ENCODE peak calls at places on chromosomes 11 and 22, in eight cellular contexts. T is esophagus squamous epithelium, W is psoas muscle, K is heart left ventricle, N is osteoblast, E is thoracic aorta, X is spleen, S is body of pancreas. M is an unnamed sample.
A peak's percentile ranks its signal among the peaks of the same experiment; 100 is the strongest.

GRCh38 chr11:46364056-46364455 is 16.8 kb downstream of the DGKZ start:
- DNase-seq in X (no peak), E (no peak), T (no peak), S (no peak), W (no peak), N (no peak), K (no peak), M (no peak)

GRCh38 chr22:38246692-38247091 is 26.1 kb downstream of the TMEM184B start:
- DNase-seq in S (no peak), T (no peak), N (peak; percentile 44), X (no peak), K (peak; percentile 64), W (peak; percentile 80), E (peak; percentile 23), M (peak; percentile 66)

GRCh38 chr22:44351685-44352377 is 39.1 kb upstream of the SHISAL1 start:
- DNase-seq in T (no peak), X (no peak), N (peak; percentile 98), W (no peak), K (no peak), S (no peak), E (no peak), M (no peak)

GRCh38 chr11:103380031-103380430 is 270.8 kb downstream of the DYNC2H1 start:
- DNase-seq in E (no peak), W (no peak), T (no peak), X (no peak), K (no peak), S (no peak), N (no peak), M (no peak)

GRCh38 chr22:35950262-35950661 is 78.4 kb downstream of the RBFOX2 start:
- DNase-seq in W (no peak), X (no peak), K (no peak), N (no peak), T (no peak), S (no peak), E (no peak), M (no peak)

GRCh38 chr11:19978668-19979518 is 181.4 kb downstream of the DBX1 start:
- DNase-seq in E (no peak), T (no peak), W (no peak), K (no peak), X (no peak), N (peak; percentile 88), S (no peak), M (no peak)

GRCh38 chr22:28882545-28882877 is 861 bp upstream of the ZNRF3 start:
- DNase-seq in E (no peak), X (no peak), W (no peak), K (peak; percentile 29), T (no peak), N (no peak), S (no peak), M (no peak)

GRCh38 chr11:8839306-8839956 is 71.6 kb upstream of the AKIP1 start:
- DNase-seq in X (peak; percentile 46), K (no peak), N (no peak), T (no peak), W (no peak), S (no peak), E (no peak), M (no peak)

GRCh38 chr11:46106530-46107407 is 14.5 kb downstream of the PHF21A start:
- DNase-seq in X (no peak), T (no peak), W (no peak), S (no peak), N (no peak), E (no peak), K (no peak), M (no peak)

GRCh38 chr11:44638032-44638431 is 72.6 kb downstream of the CD82 start:
- DNase-seq in T (no peak), S (no peak), W (no peak), K (no peak), N (no peak), X (peak; percentile 39), E (no peak), M (no peak)

GRCh38 chr22:43207849-43208702 is 21.1 kb upstream of the TTLL12 start:
- DNase-seq in T (no peak), K (no peak), E (no peak), N (peak; percentile 84), S (no peak), W (peak; percentile 40), X (no peak), M (no peak)

GRCh38 chr11:69909561-69910518 is 90.6 kb upstream of the FGF3 start:
- DNase-seq in K (no peak), S (no peak), W (peak; percentile 49), N (peak; percentile 82), X (peak; percentile 69), E (no peak), T (no peak), M (no peak)

GRCh38 chr22:45226681-45227186 is 14.0 kb downstream of the KIAA0930 start:
- DNase-seq in K (no peak), T (no peak), S (no peak), W (peak; percentile 58), X (no peak), N (peak; percentile 98), E (no peak), M (no peak)

DNA sequence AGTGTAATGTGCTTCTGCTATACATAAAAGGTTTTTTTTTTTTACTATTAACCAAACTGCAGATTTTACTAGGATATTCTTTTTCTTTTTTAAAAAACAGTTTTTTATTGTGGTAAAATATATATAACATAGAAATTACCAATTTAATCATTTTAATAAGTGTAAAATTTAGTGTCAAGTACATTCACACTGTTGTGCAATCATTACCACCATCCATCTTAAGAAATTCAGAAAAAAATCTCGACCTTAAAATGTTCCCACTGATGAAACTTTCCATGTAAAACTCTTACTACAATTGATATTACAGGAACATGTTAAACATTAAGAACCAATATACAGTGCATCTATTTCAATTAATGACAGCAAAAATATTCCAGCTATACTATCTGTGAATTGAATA is 244.8 kb upstream of the FAT3 start:
- DNase-seq in X (no peak), W (no peak), K (no peak), S (no peak), T (no peak), N (no peak), E (no peak), M (no peak)
- H3K4me1 ChIP-seq in X (no peaks in the 10 kb centered on the region), W (no peaks in the 10 kb centered on the region), K (peaks cover 5% of the 10 kb centered on the region), S (peaks cover 5% of the 10 kb centered on the region), T (no peaks in the 10 kb centered on the region), N (peaks cover 21% of the 10 kb centered on the region), E (peaks cover 16% of the 10 kb centered on the region), M (peaks cover 7% of the 10 kb centered on the region)

GRCh38 chr22:40407831-40408717 is 37.7 kb downstream of the SGSM3 start:
- DNase-seq in N (peak; percentile 80), K (no peak), T (no peak), X (peak; percentile 75), E (no peak), W (no peak), S (no peak), M (no peak)

GRCh38 chr22:40410731-40411505 is 40.5 kb downstream of the SGSM3 start:
- DNase-seq in X (no peak), N (peak; percentile 91), S (no peak), W (no peak), T (no peak), K (no peak), E (no peak), M (no peak)

GRCh38 chr22:40408718-40409612 is 38.6 kb downstream of the SGSM3 start:
- DNase-seq in W (no peak), E (no peak), N (peak; percentile 82), K (no peak), S (no peak), X (no peak), T (no peak), M (no peak)

GRCh38 chr22:40410272-40410671 is 39.9 kb downstream of the SGSM3 start:
- DNase-seq in N (peak; percentile 92), X (no peak), T (no peak), E (no peak), K (no peak), W (no peak), S (no peak), M (no peak)

GRCh38 chr22:40409613-40410113 is 39.3 kb downstream of the SGSM3 start:
- DNase-seq in W (no peak), E (no peak), S (no peak), T (no peak), N (no peak), X (no peak), K (no peak), M (no peak)
- H3K4me1 ChIP-seq in W (no peaks in the 10 kb centered on the region), E (peaks cover 2% of the 10 kb centered on the region), S (no peaks in the 10 kb centered on the region), T (peaks cover under 1% of the 10 kb centered on the region), N (no peaks in the 10 kb centered on the region), X (peaks cover 35% of the 10 kb centered on the region), K (no peaks in the 10 kb centered on the region), M (peaks cover 5% of the 10 kb centered on the region)

DNA sequence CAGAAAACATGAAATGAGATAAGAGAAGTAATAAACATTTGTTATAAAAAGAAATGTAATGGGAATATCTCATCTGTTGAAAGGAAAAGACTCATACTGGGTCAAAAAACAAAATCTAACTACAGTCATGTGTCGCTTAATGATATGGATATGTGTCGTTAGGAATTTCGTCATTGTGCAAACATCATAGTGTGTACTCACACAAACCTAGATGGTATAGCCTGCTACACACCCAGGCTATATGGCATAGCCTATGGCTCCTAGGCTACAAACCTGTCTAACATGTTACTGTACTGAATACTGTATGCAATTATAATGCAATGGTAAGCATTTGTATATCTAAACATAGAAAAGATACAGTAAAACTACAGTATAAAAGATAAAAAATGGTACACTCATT is 89.8 kb upstream of the ZC3H12C start:
- DNase-seq in X (no peak), W (no peak), S (no peak), K (no peak), N (no peak), T (no peak), E (no peak), M (no peak)
- H3K4me1 ChIP-seq in X (no peaks in the 10 kb centered on the region), W (peaks cover 20% of the 10 kb centered on the region), S (no peaks in the 10 kb centered on the region), K (no peaks in the 10 kb centered on the region), N (peaks cover 18% of the 10 kb centered on the region), T (no peaks in the 10 kb centered on the region), E (peaks cover 23% of the 10 kb centered on the region), M (no peaks in the 10 kb centered on the region)

GRCh38 chr11:65557280-65558001 is 718 bp downstream of the LTBP3 start:
- DNase-seq in N (no peak), X (peak; percentile 87), K (peak; percentile 55), W (peak; percentile 61), T (no peak), S (no peak), E (no peak), M (no peak)
- H3K4me1 ChIP-seq in N (peaks cover 50% of the 10 kb centered on the region), X (peaks cover 88% of the 10 kb centered on the region), K (peaks cover 64% of the 10 kb centered on the region), W (peaks cover 59% of the 10 kb centered on the region), T (peaks cover 62% of the 10 kb centered on the region), S (peaks cover 56% of the 10 kb centered on the region), E (peaks cover 73% of the 10 kb centered on the region), M (peaks cover 84% of the 10 kb centered on the region)

GRCh38 chr11:134479206-134479955 is 67.3 kb upstream of the B3GAT1 start:
- DNase-seq in X (no peak), N (peak; percentile 4), S (no peak), E (no peak), T (no peak), W (no peak), K (no peak), M (no peak)
- H3K4me1 ChIP-seq in X (no peaks in the 10 kb centered on the region), N (no peaks in the 10 kb centered on the region), S (no peaks in the 10 kb centered on the region), E (no peaks in the 10 kb centered on the region), T (no peaks in the 10 kb centered on the region), W (no peaks in the 10 kb centered on the region), K (no peaks in the 10 kb centered on the region), M (no peaks in the 10 kb centered on the region)

DNA sequence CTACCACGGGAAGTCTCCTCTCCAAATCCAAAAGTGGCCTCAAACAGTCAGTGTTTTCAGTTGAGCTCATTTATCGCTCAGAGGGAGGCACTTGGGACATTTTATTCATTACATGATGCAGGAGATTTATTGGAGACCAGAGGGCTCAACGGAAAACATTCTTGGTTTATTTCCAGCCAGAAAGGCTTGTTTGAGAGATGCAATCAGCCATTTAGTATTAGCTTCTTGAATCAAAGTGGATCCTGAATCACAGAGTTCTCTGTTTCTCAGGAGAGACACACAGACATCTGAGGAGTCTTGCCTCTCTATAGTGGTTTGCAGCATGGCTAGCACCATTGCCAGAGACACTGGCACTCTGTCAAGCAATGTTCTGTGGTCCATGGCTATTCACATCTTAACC is 31.5 kb downstream of the CD44 start:
- DNase-seq in X (no peak), K (no peak), W (no peak), N (no peak), E (no peak), S (no peak), T (no peak), M (no peak)
- H3K4me1 ChIP-seq in X (peaks cover 98% of the 10 kb centered on the region), K (peaks cover 48% of the 10 kb centered on the region), W (peaks cover 9% of the 10 kb centered on the region), N (peaks cover 81% of the 10 kb centered on the region), E (peaks cover 88% of the 10 kb centered on the region), S (peaks cover 79% of the 10 kb centered on the region), T (peaks cover 50% of the 10 kb centered on the region), M (peaks cover 61% of the 10 kb centered on the region)

M was measured in left ventricle myocardium inferior.